ENCODE peak calls at places on chromosomes 16 and 17, in four cellular contexts. I is substantia nigra, H is H9, T is left ventricle myocardium inferior. S is an unnamed sample.

GRCh38 chr17:78738245-78738644 is 43.8 kb downstream of the CYTH1 start:
- DNase-seq in I (no peak), H (no peak), T (no peak), S (no peak)

GRCh38 chr16:72561-73537 is at the start of gene RHBDF1:
- DNase-seq in I (no peak), H (peak), T (peak), S (peak)

GRCh38 chr16:10619271-10619849 is 39.0 kb upstream of the EMP2 start:
- DNase-seq in I (no peak), H (peak), T (peak), S (peak)

GRCh38 chr17:42608692-42609181 is 437 bp downstream of the RETREG3 start:
- DNase-seq in I (no peak), H (no peak), T (peak), S (no peak)

GRCh38 chr17:59706900-59707181 is 389 bp downstream of the PTRH2 start:
- DNase-seq in I (no peak), H (no peak), T (no peak), S (no peak)

GRCh38 chr16:81004646-81005353 is 1.9 kb downstream of the CMC2 start:
- DNase-seq in I (no peak), H (no peak), T (no peak), S (no peak)

GRCh38 chr17:1147664-1148063 is 32.1 kb downstream of the ABR start:
- DNase-seq in I (no peak), H (peak), T (no peak), S (no peak)

GRCh38 chr17:78736526-78737079 is 45.5 kb downstream of the CYTH1 start:
- DNase-seq in I (no peak), H (peak), T (peak), S (peak)

GRCh38 chr16:57578521-57579360 is 36.3 kb downstream of the ADGRG5 start:
- DNase-seq in I (no peak), H (peak), T (no peak), S (no peak)

GRCh38 chr16:57699481-57699880 is 4.9 kb downstream of the DRC7 start:
- DNase-seq in I (no peak), H (no peak), T (no peak), S (peak)

GRCh38 chr17:21318439-21318838 is 33.9 kb downstream of the MAP2K3 start:
- DNase-seq in I (no peak), H (peak), T (no peak), S (peak)

GRCh38 chr17:49610883-49611584 is 35.4 kb downstream of the NXPH3 start:
- DNase-seq in I (no peak), H (no peak), T (no peak), S (no peak)

GRCh38 chr17:68106085-68106484 is 70.5 kb downstream of the KPNA2 start:
- DNase-seq in I (no peak), H (no peak), T (no peak), S (no peak)

GRCh38 chr17:41511130-41511529 is 5.7 kb upstream of the KRT13 start:
- DNase-seq in I (no peak), H (peak), T (no peak), S (no peak)

GRCh38 chr16:87569601-87570559 is 32.4 kb upstream of the JPH3 start:
- DNase-seq in I (no peak), H (no peak), T (no peak), S (no peak)

GRCh38 chr17:47694818-47695663 is 1.1 kb downstream of the TBKBP1 start:
- DNase-seq in I (no peak), H (peak), T (peak), S (peak)

GRCh38 chr16:90019543-90020259 is 445 bp upstream of the DBNDD1 start:
- DNase-seq in I (no peak), H (peak), T (no peak), S (no peak)